ENCODE peak calls at places on chromosomes 1 and 21, in seven cellular contexts. One of them, this sample, is unnamed.

GRCh38 chr1:66519988-66520387 is 14.0 kb upstream of the SGIP1 start:
- DNase-seq in Jurkat, Clone E6-1: no peak
- DNase-seq in WERI-Rb-1: no peak
- DNase-seq in BE2C: no peak
- DNase-seq in fibroblast of lung: no peak
- DNase-seq in lower leg skin: no peak
- DNase-seq in cardiac fibroblast: no peak
- DNase-seq in this sample: no peak

GRCh38 chr1:40796939-40797667 is 13.5 kb downstream of the KCNQ4 start:
- DNase-seq in BE2C: no peak
- DNase-seq in lower leg skin: no peak
- DNase-seq in cardiac fibroblast: no peak
- DNase-seq in WERI-Rb-1: no peak
- DNase-seq in Jurkat, Clone E6-1: no peak
- DNase-seq in fibroblast of lung: no peak
- DNase-seq in this sample: no peak

GRCh38 chr1:215083408-215083961 is 948 bp downstream of the KCNK2 start:
- DNase-seq in WERI-Rb-1: peak
- DNase-seq in BE2C: peak
- DNase-seq in Jurkat, Clone E6-1: no peak
- DNase-seq in fibroblast of lung: peak
- DNase-seq in lower leg skin: no peak
- DNase-seq in cardiac fibroblast: peak
- DNase-seq in this sample: peak

GRCh38 chr1:194361374-194362131 is 1175.1 kb upstream of the B3GALT2 start:
- DNase-seq in WERI-Rb-1: no peak
- DNase-seq in cardiac fibroblast: no peak
- DNase-seq in lower leg skin: no peak
- DNase-seq in BE2C: no peak
- DNase-seq in Jurkat, Clone E6-1: no peak
- DNase-seq in fibroblast of lung: no peak
- DNase-seq in this sample: no peak

GRCh38 chr1:86753700-86754099 is 49.3 kb downstream of the SH3GLB1 start:
- DNase-seq in Jurkat, Clone E6-1: peak
- DNase-seq in BE2C: no peak
- DNase-seq in fibroblast of lung: no peak
- DNase-seq in lower leg skin: no peak
- DNase-seq in cardiac fibroblast: no peak
- DNase-seq in WERI-Rb-1: no peak
- DNase-seq in this sample: peak

GRCh38 chr1:24420547-24420946 is 4.9 kb downstream of the NIPAL3 start:
- DNase-seq in fibroblast of lung: peak
- DNase-seq in cardiac fibroblast: peak
- DNase-seq in BE2C: no peak
- DNase-seq in WERI-Rb-1: no peak
- DNase-seq in lower leg skin: no peak
- DNase-seq in Jurkat, Clone E6-1: no peak
- DNase-seq in this sample: no peak

GRCh38 chr1:194289569-194290266 is 1103.3 kb upstream of the B3GALT2 start:
- DNase-seq in lower leg skin: no peak
- DNase-seq in BE2C: no peak
- DNase-seq in Jurkat, Clone E6-1: peak
- DNase-seq in fibroblast of lung: no peak
- DNase-seq in cardiac fibroblast: no peak
- DNase-seq in WERI-Rb-1: no peak
- DNase-seq in this sample: no peak

GRCh38 chr1:198794498-198794897 is 155.7 kb downstream of the PTPRC start:
- DNase-seq in lower leg skin: no peak
- DNase-seq in fibroblast of lung: peak
- DNase-seq in BE2C: no peak
- DNase-seq in WERI-Rb-1: no peak
- DNase-seq in Jurkat, Clone E6-1: no peak
- DNase-seq in cardiac fibroblast: peak
- DNase-seq in this sample: no peak

GRCh38 chr1:41500781-41501518 is 16.5 kb upstream of the EDN2 start:
- DNase-seq in Jurkat, Clone E6-1: no peak
- DNase-seq in fibroblast of lung: no peak
- DNase-seq in lower leg skin: no peak
- DNase-seq in BE2C: no peak
- DNase-seq in cardiac fibroblast: no peak
- DNase-seq in WERI-Rb-1: no peak
- DNase-seq in this sample: no peak

GRCh38 chr1:217896490-217896889 is 265.3 kb downstream of the SPATA17 start:
- DNase-seq in lower leg skin: no peak
- DNase-seq in WERI-Rb-1: no peak
- DNase-seq in fibroblast of lung: peak
- DNase-seq in BE2C: no peak
- DNase-seq in cardiac fibroblast: no peak
- DNase-seq in Jurkat, Clone E6-1: no peak
- DNase-seq in this sample: no peak

GRCh38 chr1:162366671-162367070 is 10.0 kb downstream of the SPATA46 start:
- DNase-seq in lower leg skin: no peak
- DNase-seq in cardiac fibroblast: no peak
- DNase-seq in fibroblast of lung: no peak
- DNase-seq in BE2C: no peak
- DNase-seq in Jurkat, Clone E6-1: no peak
- DNase-seq in WERI-Rb-1: no peak
- DNase-seq in this sample: no peak
- H3K4me3 ChIP-seq in lower leg skin: no peak
- H3K4me3 ChIP-seq in cardiac fibroblast: peak
- H3K4me3 ChIP-seq in fibroblast of lung: no peak
- H3K4me3 ChIP-seq in BE2C: no peak
- H3K4me3 ChIP-seq in Jurkat, Clone E6-1: no peak
- H3K4me3 ChIP-seq in WERI-Rb-1: no peak
- H3K4me3 ChIP-seq in this sample: no peak

GRCh38 chr1:161039546-161039945 is 782 bp upstream of the TSTD1 start:
- DNase-seq in Jurkat, Clone E6-1: no peak
- DNase-seq in BE2C: no peak
- DNase-seq in cardiac fibroblast: no peak
- DNase-seq in WERI-Rb-1: no peak
- DNase-seq in fibroblast of lung: no peak
- DNase-seq in lower leg skin: no peak
- DNase-seq in this sample: no peak

GRCh38 chr1:161038523-161039153 is at the start of gene TSTD1:
- DNase-seq in Jurkat, Clone E6-1: peak
- DNase-seq in WERI-Rb-1: peak
- DNase-seq in BE2C: no peak
- DNase-seq in fibroblast of lung: no peak
- DNase-seq in cardiac fibroblast: peak
- DNase-seq in lower leg skin: peak
- DNase-seq in this sample: peak

GRCh38 chr1:161044535-161044907 is 1.3 kb downstream of the USF1 start:
- DNase-seq in fibroblast of lung: peak
- DNase-seq in WERI-Rb-1: no peak
- DNase-seq in cardiac fibroblast: peak
- DNase-seq in Jurkat, Clone E6-1: no peak
- DNase-seq in BE2C: no peak
- DNase-seq in lower leg skin: no peak
- DNase-seq in this sample: no peak

GRCh38 chr1:161037661-161038522 is 872 bp downstream of the TSTD1 start:
- DNase-seq in cardiac fibroblast: no peak
- DNase-seq in Jurkat, Clone E6-1: no peak
- DNase-seq in fibroblast of lung: no peak
- DNase-seq in WERI-Rb-1: no peak
- DNase-seq in BE2C: no peak
- DNase-seq in lower leg skin: no peak
- DNase-seq in this sample: peak

DNA sequence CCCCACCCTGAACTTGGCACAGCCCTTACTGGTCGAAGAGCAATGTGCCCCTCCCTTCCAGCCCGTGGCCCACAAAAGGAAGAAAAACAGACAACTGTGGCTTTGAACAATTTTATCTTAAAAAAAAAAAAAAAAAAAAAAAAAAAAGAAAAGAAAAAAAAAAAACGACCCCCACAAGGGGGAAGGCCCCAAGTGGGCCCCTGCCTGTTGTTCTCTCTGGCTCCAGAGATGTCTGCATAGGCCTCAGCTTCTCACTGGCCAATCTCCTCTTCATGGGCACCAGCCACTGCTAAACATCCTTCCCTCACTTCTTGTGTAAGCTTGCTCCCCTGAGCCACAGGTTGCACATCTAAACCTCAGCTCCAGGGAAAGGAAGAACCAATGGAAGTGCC is 386 bp upstream of the TSTD1 start:
- DNase-seq in fibroblast of lung: no peak
- DNase-seq in WERI-Rb-1: no peak
- DNase-seq in cardiac fibroblast: no peak
- DNase-seq in lower leg skin: no peak
- DNase-seq in BE2C: no peak
- DNase-seq in Jurkat, Clone E6-1: no peak
- DNase-seq in this sample: no peak
- H3K4me3 ChIP-seq in fibroblast of lung: no peak
- H3K4me3 ChIP-seq in WERI-Rb-1: peak
- H3K4me3 ChIP-seq in cardiac fibroblast: no peak
- H3K4me3 ChIP-seq in lower leg skin: no peak
- H3K4me3 ChIP-seq in BE2C: no peak
- H3K4me3 ChIP-seq in Jurkat, Clone E6-1: peak
- H3K4me3 ChIP-seq in this sample: peak

GRCh38 chr1:53889304-53890298 is at the start of gene YIPF1:
- DNase-seq in lower leg skin: peak
- DNase-seq in Jurkat, Clone E6-1: peak
- DNase-seq in WERI-Rb-1: peak
- DNase-seq in BE2C: peak
- DNase-seq in cardiac fibroblast: peak
- DNase-seq in fibroblast of lung: peak
- DNase-seq in this sample: peak

GRCh38 chr1:53891678-53892077 is 2.1 kb upstream of the YIPF1 start:
- DNase-seq in fibroblast of lung: no peak
- DNase-seq in cardiac fibroblast: no peak
- DNase-seq in BE2C: no peak
- DNase-seq in WERI-Rb-1: no peak
- DNase-seq in Jurkat, Clone E6-1: no peak
- DNase-seq in lower leg skin: no peak
- DNase-seq in this sample: no peak

GRCh38 chr1:53888716-53889115 is 881 bp downstream of the YIPF1 start:
- DNase-seq in WERI-Rb-1: no peak
- DNase-seq in fibroblast of lung: no peak
- DNase-seq in lower leg skin: no peak
- DNase-seq in Jurkat, Clone E6-1: no peak
- DNase-seq in BE2C: no peak
- DNase-seq in cardiac fibroblast: no peak
- DNase-seq in this sample: no peak

GRCh38 chr1:53891021-53891420 is 1.4 kb upstream of the YIPF1 start:
- DNase-seq in fibroblast of lung: no peak
- DNase-seq in lower leg skin: no peak
- DNase-seq in Jurkat, Clone E6-1: no peak
- DNase-seq in BE2C: no peak
- DNase-seq in cardiac fibroblast: no peak
- DNase-seq in WERI-Rb-1: no peak
- DNase-seq in this sample: no peak

DNA sequence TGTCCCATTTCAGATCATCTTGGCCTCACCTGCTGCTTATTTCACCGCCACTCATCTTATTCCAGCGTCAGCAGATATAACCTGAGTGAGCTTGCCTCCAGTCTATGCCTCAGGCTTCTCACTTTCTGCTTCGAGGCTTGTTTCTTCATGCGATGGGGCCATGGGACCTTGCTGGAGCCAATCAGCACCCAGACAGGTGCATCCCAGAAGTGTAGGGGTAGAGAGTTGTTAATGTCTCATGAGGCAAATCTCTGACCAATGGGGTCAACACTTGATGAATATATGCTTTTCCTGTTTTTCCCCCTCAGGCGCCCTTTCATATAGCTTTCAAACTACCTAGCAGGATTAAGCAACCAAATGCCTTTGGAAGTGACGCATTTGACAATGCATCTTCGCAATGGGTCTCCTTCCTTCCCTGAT is 935 bp upstream of the YIPF1 start:
- DNase-seq in fibroblast of lung: no peak
- DNase-seq in cardiac fibroblast: no peak
- DNase-seq in BE2C: no peak
- DNase-seq in WERI-Rb-1: no peak
- DNase-seq in Jurkat, Clone E6-1: no peak
- DNase-seq in lower leg skin: no peak
- DNase-seq in this sample: no peak
- H3K4me3 ChIP-seq in fibroblast of lung: peak
- H3K4me3 ChIP-seq in cardiac fibroblast: no peak
- H3K4me3 ChIP-seq in BE2C: no peak
- H3K4me3 ChIP-seq in WERI-Rb-1: peak
- H3K4me3 ChIP-seq in Jurkat, Clone E6-1: no peak
- H3K4me3 ChIP-seq in lower leg skin: no peak
- H3K4me3 ChIP-seq in this sample: no peak

GRCh38 chr1:147504801-147505303 is 36.4 kb upstream of the BCL9 start:
- DNase-seq in BE2C: peak
- DNase-seq in fibroblast of lung: peak
- DNase-seq in WERI-Rb-1: peak
- DNase-seq in Jurkat, Clone E6-1: no peak
- DNase-seq in lower leg skin: no peak
- DNase-seq in cardiac fibroblast: peak
- DNase-seq in this sample: peak
- H3K4me3 ChIP-seq in BE2C: no peak
- H3K4me3 ChIP-seq in fibroblast of lung: no peak
- H3K4me3 ChIP-seq in WERI-Rb-1: no peak
- H3K4me3 ChIP-seq in Jurkat, Clone E6-1: no peak
- H3K4me3 ChIP-seq in lower leg skin: no peak
- H3K4me3 ChIP-seq in cardiac fibroblast: no peak
- H3K4me3 ChIP-seq in this sample: peak

GRCh38 chr1:234309243-234309597 is 64.0 kb upstream of the COA6 start:
- DNase-seq in BE2C: no peak
- DNase-seq in lower leg skin: no peak
- DNase-seq in fibroblast of lung: no peak
- DNase-seq in cardiac fibroblast: no peak
- DNase-seq in Jurkat, Clone E6-1: no peak
- DNase-seq in WERI-Rb-1: no peak
- DNase-seq in this sample: no peak
- H3K4me3 ChIP-seq in BE2C: peak
- H3K4me3 ChIP-seq in lower leg skin: no peak
- H3K4me3 ChIP-seq in fibroblast of lung: no peak
- H3K4me3 ChIP-seq in cardiac fibroblast: no peak
- H3K4me3 ChIP-seq in Jurkat, Clone E6-1: no peak
- H3K4me3 ChIP-seq in WERI-Rb-1: no peak
- H3K4me3 ChIP-seq in this sample: no peak

GRCh38 chr21:15729346-15729673 is 472 bp upstream of the USP25 start:
- DNase-seq in fibroblast of lung: peak
- DNase-seq in cardiac fibroblast: no peak
- DNase-seq in WERI-Rb-1: no peak
- DNase-seq in Jurkat, Clone E6-1: no peak
- DNase-seq in lower leg skin: no peak
- DNase-seq in BE2C: no peak
- DNase-seq in this sample: no peak
- H3K4me3 ChIP-seq in fibroblast of lung: peak
- H3K4me3 ChIP-seq in cardiac fibroblast: peak
- H3K4me3 ChIP-seq in WERI-Rb-1: peak
- H3K4me3 ChIP-seq in Jurkat, Clone E6-1: peak
- H3K4me3 ChIP-seq in lower leg skin: no peak
- H3K4me3 ChIP-seq in BE2C: peak
- H3K4me3 ChIP-seq in this sample: peak

GRCh38 chr1:31934251-31934650 is 3.9 kb downstream of the PTP4A2 start:
- DNase-seq in cardiac fibroblast: no peak
- DNase-seq in BE2C: no peak
- DNase-seq in fibroblast of lung: no peak
- DNase-seq in Jurkat, Clone E6-1: no peak
- DNase-seq in lower leg skin: no peak
- DNase-seq in WERI-Rb-1: no peak
- DNase-seq in this sample: no peak
- H3K4me3 ChIP-seq in cardiac fibroblast: no peak
- H3K4me3 ChIP-seq in BE2C: no peak
- H3K4me3 ChIP-seq in fibroblast of lung: no peak
- H3K4me3 ChIP-seq in Jurkat, Clone E6-1: peak
- H3K4me3 ChIP-seq in lower leg skin: no peak
- H3K4me3 ChIP-seq in WERI-Rb-1: no peak
- H3K4me3 ChIP-seq in this sample: no peak

This sample was measured in H7.